ENCODE peak calls at places on chromosomes 3 and 15, in four cellular contexts. L is mesenchymal stem cell, P is H9, C is neuronal stem cell. O is an unnamed sample.
A peak's percentile ranks its signal among the peaks of the same experiment; 100 is the strongest.

GRCh38 chr15:86115138-86115801 is 35.6 kb downstream of the AGBL1 start:
- DNase-seq in L (peak; percentile 0), P (no peak), C (no peak), O (no peak)

GRCh38 chr3:125048282-125048681 is 7.5 kb downstream of the HEG1 start:
- DNase-seq in L (no peak), P (no peak), C (no peak), O (no peak)

GRCh38 chr3:119194237-119195150 is 21.1 kb downstream of the UPK1B start:
- DNase-seq in L (no peak), P (no peak), C (no peak), O (peak; percentile 67)

GRCh38 chr15:69305204-69305931 is 6.7 kb downstream of the PAQR5 start:
- DNase-seq in L (peak; percentile 95), P (no peak), C (no peak), O (peak; percentile 96)

GRCh38 chr15:73927003-73927475 is 777 bp downstream of the LOXL1 start:
- DNase-seq in L (peak; percentile 54), P (peak; percentile 67), C (no peak), O (no peak)

GRCh38 chr15:59548501-59549230 is 62.9 kb upstream of the GCNT3 start:
- DNase-seq in L (no peak), P (no peak), C (no peak), O (no peak)

GRCh38 chr3:52649461-52650210 is 36.1 kb downstream of the PBRM1 start:
- DNase-seq in L (no peak), P (no peak), C (no peak), O (peak; percentile 70)

GRCh38 chr3:101849714-101850326 is 506 bp downstream of the NFKBIZ start:
- DNase-seq in L (no peak), P (peak; percentile 45), C (peak; percentile 40), O (no peak)

GRCh38 chr3:138915503-138916498 is 31.1 kb downstream of the FOXL2 start:
- DNase-seq in L (peak; percentile 87), P (peak; percentile 94), C (peak; percentile 87), O (peak; percentile 83)

GRCh38 chr3:28912120-28912885 is 368.6 kb upstream of the RBMS3 start:
- DNase-seq in L (peak; percentile 59), P (no peak), C (no peak), O (peak; percentile 79)

GRCh38 chr3:110180733-110181132 is 843.4 kb upstream of the DPPA4 start:
- DNase-seq in L (no peak), P (no peak), C (no peak), O (peak; percentile 33)

GRCh38 chr3:138367912-138368311 is 19.5 kb downstream of the MRAS start:
- DNase-seq in L (no peak), P (no peak), C (no peak), O (peak; percentile 23)

GRCh38 chr15:75720787-75721461 is 8.3 kb upstream of the CSPG4 start:
- DNase-seq in L (peak; percentile 30), P (peak; percentile 76), C (no peak), O (no peak)

GRCh38 chr15:69665641-69666091 is 213.0 kb downstream of the RPLP1 start:
- DNase-seq in L (no peak), P (no peak), C (no peak), O (no peak)

GRCh38 chr3:44682182-44682896 is 30.1 kb upstream of the ZNF502 start:
- DNase-seq in L (peak; percentile 68), P (no peak), C (no peak), O (peak; percentile 19)

GRCh38 chr3:103388214-103388613 is 953.4 kb downstream of the ZPLD1 start:
- DNase-seq in L (no peak), P (no peak), C (no peak), O (peak; percentile 67)

GRCh38 chr3:78974181-78974770 is 793.5 kb downstream of the ROBO1 start:
- DNase-seq in L (no peak), P (no peak), C (no peak), O (peak; percentile 62)

GRCh38 chr3:156769661-156770654 is 56.2 kb upstream of the LEKR1 start:
- DNase-seq in L (no peak), P (no peak), C (no peak), O (no peak)

GRCh38 chr15:92833493-92834271 is 66.4 kb upstream of the CHD2 start:
- DNase-seq in L (no peak), P (no peak), C (no peak), O (no peak)
- H2BK120ac ChIP-seq in L (no peak overlapping the region), P (no peak overlapping the region), C (peak overlapping the region; percentile 36), O (peak overlapping the region; percentile 25)

GRCh38 chr15:90408657-90409056 is 20.6 kb downstream of the IQGAP1 start:
- DNase-seq in L (no peak), P (no peak), C (no peak), O (no peak)

GRCh38 chr15:90411176-90411575 is 23.1 kb downstream of the IQGAP1 start:
- DNase-seq in L (no peak), P (no peak), C (no peak), O (no peak)

GRCh38 chr15:90405208-90405607 is 17.2 kb downstream of the IQGAP1 start:
- DNase-seq in L (no peak), P (no peak), C (no peak), O (no peak)

GRCh38 chr15:90412356-90413194 is 24.5 kb downstream of the IQGAP1 start:
- DNase-seq in L (peak; percentile 89), P (peak; percentile 60), C (no peak), O (peak; percentile 67)

DNA sequence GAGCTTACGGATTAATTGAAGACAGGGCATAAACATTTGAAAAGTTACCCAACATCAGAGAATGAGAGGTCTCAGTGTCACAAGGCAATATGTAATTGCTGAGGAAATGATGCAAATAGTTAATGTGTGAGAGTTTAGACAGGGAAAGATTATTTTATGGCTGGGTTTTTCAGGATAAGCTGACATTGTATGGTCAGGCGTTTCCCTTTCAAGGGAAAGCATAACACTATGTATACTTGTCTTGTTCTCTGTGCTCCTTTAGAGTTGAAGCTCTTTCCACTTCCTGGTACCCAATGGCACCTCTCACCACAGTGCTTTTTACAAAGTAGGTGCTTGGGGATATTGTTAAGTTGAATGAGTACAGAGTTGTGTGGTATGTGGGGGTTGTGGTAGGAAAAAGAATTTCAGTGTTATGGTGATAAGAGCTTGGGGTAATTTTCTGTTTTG is 19.9 kb downstream of the IQGAP1 start:
- DNase-seq in L (peak; percentile 83), P (no peak), C (no peak), O (peak; percentile 61)
- H3K4me1 ChIP-seq in L (peaks cover 13% of the 10 kb centered on the region), P (peaks cover 3% of the 10 kb centered on the region), C (peaks cover 4% of the 10 kb centered on the region), O (peaks cover 15% of the 10 kb centered on the region)

DNA sequence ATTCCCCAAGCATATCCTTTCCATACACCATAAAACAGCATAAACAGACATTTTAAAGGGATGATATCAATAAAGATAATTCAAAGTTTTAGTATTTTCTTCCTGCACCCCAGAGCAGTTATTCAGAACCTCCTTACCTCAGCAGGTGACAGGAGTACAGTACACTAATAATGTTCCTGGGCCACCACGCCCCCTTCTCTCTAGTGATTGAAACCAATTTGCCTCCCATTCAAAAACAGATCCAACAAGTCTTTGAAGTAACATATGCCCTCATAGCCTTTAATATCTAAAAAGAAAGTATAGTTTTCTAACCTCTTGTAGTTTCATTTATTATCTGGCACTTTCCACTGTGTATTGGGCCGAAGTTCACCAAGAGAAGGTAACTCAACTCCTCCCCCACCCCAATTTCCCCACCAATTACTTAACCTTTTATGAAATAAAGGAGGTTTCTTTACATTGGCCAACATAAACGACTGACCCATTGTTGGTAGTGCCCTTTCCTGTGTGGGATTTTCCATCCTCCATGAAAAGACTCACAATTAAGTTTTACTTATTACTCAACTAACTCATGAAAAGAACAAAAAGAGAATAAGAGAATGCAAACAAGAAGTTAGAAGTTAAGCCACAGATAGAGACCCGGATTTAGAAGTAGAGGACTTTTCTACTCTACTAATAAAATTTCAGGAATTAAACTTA is 5.0 kb upstream of the ATP8B4 start:
- DNase-seq in L (no peak), P (no peak), C (no peak), O (no peak)
- H4K8ac ChIP-seq in L (no peak overlapping the region), P (no peak overlapping the region), C (no peak overlapping the region), O (no peak overlapping the region)

GRCh38 chr15:47742742-47743141 is 25.4 kb downstream of the SEMA6D start:
- DNase-seq in L (no peak), P (no peak), C (peak; percentile 30), O (no peak)
- H2BK120ac ChIP-seq in L (no peak overlapping the region), P (no peak overlapping the region), C (no peak overlapping the region), O (no peak overlapping the region)

GRCh38 chr3:4841783-4842440 is 137.3 kb upstream of the BHLHE40 start:
- DNase-seq in L (peak; percentile 81), P (no peak), C (no peak), O (peak; percentile 89)
- H3K4me1 ChIP-seq in L (peaks cover 2% of the 10 kb centered on the region), P (no peaks in the 10 kb centered on the region), C (no peaks in the 10 kb centered on the region), O (peaks cover 6% of the 10 kb centered on the region)

GRCh38 chr15:98903377-98904018 is 104.1 kb downstream of the PGPEP1L start:
- DNase-seq in L (peak; percentile 91), P (no peak), C (no peak), O (peak; percentile 73)
- H4K8ac ChIP-seq in L (peak overlapping the region; percentile 13), P (no peak overlapping the region), C (no peak overlapping the region), O (peak overlapping the region; percentile 87)

GRCh38 chr3:146160964-146161724 is at the start of gene PLOD2:
- DNase-seq in L (peak; percentile 93), P (peak; percentile 74), C (peak; percentile 65), O (peak; percentile 92)
- H2BK120ac ChIP-seq in L (peak within 1 kb of the TSS; percentile 67), P (no peak within 1 kb of the TSS), C (no peak within 1 kb of the TSS), O (peak within 1 kb of the TSS; percentile 88)

DNA sequence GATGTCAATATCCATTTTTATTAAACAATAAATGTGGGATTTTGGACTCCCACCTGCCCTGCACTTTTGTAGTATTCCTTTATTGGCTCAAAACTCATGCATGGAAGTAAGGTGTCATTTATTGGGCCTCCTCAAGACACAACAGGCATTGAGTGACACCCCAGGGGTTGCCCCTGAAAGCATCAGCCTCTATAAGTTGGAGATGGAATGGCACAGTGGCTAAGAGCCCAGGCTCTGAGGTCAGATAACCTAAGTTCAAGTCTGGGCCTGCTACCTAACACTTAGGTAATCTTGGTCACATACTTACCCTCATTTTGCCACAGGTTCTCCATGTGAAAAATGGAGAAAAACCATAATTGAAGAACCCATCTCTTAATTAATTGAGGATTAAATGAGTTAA is 4.6 kb downstream of the CAPN3 start:
- DNase-seq in L (no peak), P (no peak), C (no peak), O (no peak)
- H3K4me1 ChIP-seq in L (no peaks in the 10 kb centered on the region), P (peaks cover 14% of the 10 kb centered on the region), C (no peaks in the 10 kb centered on the region), O (no peaks in the 10 kb centered on the region)